ENCODE peak calls at places on chromosomes 11 and 22, in ten cellular contexts. M is brain microvascular endothelial cell; G is mammary epithelial cell; T is OCI-LY7; Y is RWPE1; A is tibial artery; N is IMR-90; Q is WERI-Rb-1; E is caudate nucleus; Z is CD8-positive, alpha-beta T cell. P is an unnamed sample.
A peak's percentile ranks its signal among the peaks of the same experiment; 100 is the strongest.

GRCh38 chr11:111069076-111069475 is 176.4 kb upstream of the POU2AF2 start:
- DNase-seq in N (peak; percentile 81), T (no peak), Y (no peak), Z (no peak), A (no peak), Q (no peak), G (peak; percentile 27), E (no peak), M (peak; percentile 34), P (no peak)

GRCh38 chr11:65891180-65892136 is 985 bp downstream of the CCDC85B start:
- DNase-seq in M (no peak), T (peak; percentile 83), G (no peak), Q (peak; percentile 58), Z (no peak), A (peak; percentile 46), N (no peak), E (no peak), Y (no peak), P (peak; percentile 90)

GRCh38 chr11:66230978-66231377 is 37.5 kb upstream of the RAB1B start:
- DNase-seq in E (no peak), T (no peak), M (no peak), Z (no peak), N (no peak), G (no peak), Y (no peak), Q (no peak), A (no peak), P (no peak)

GRCh38 chr11:122791836-122792235 is 46.5 kb upstream of the CRTAM start:
- DNase-seq in A (peak; percentile 37), Q (no peak), G (no peak), T (no peak), M (peak; percentile 54), N (peak; percentile 78), Y (no peak), Z (no peak), E (no peak), P (no peak)

GRCh38 chr11:206002-206384 is 1.2 kb downstream of the BET1L start:
- DNase-seq in E (no peak), Z (no peak), Q (no peak), T (no peak), N (no peak), A (no peak), M (no peak), Y (no peak), G (no peak), P (no peak)

GRCh38 chr22:37633693-37634504 is 5.6 kb upstream of the SH3BP1 start:
- DNase-seq in Z (peak; percentile 42), Y (no peak), G (no peak), T (peak; percentile 65), M (peak; percentile 76), N (peak; percentile 92), A (peak; percentile 84), E (peak; percentile 69), Q (peak; percentile 71), P (peak; percentile 96)

GRCh38 chr11:103112364-103112763 is 3.1 kb downstream of the DYNC2H1 start:
- DNase-seq in M (no peak), E (no peak), Z (no peak), G (no peak), T (no peak), N (no peak), Q (no peak), Y (no peak), A (no peak), P (no peak)

GRCh38 chr11:28697920-28698827 is 590.0 kb downstream of the METTL15 start:
- DNase-seq in Q (peak; percentile 68), Y (peak; percentile 41), Z (no peak), E (peak; percentile 15), T (peak; percentile 43), G (peak; percentile 20), A (peak; percentile 41), M (peak; percentile 43), N (peak; percentile 61), P (no peak)

GRCh38 chr22:49976439-49977175 is 16.0 kb downstream of the PIM3 start:
- DNase-seq in A (peak; percentile 11), Y (no peak), N (no peak), G (no peak), Q (no peak), Z (no peak), E (no peak), M (no peak), T (peak; percentile 44), P (no peak)

GRCh38 chr11:62611705-62612365 is 740 bp downstream of the EML3 start:
- DNase-seq in E (no peak), M (no peak), A (peak; percentile 55), N (peak; percentile 60), G (peak; percentile 50), Q (peak; percentile 51), T (peak; percentile 26), Y (no peak), Z (no peak), P (peak; percentile 71)

GRCh38 chr22:26553056-26553752 is 36.7 kb downstream of the TPST2 start:
- DNase-seq in M (peak; percentile 80), A (no peak), G (peak; percentile 77), Y (peak; percentile 56), Z (no peak), N (peak; percentile 94), E (no peak), T (peak; percentile 34), Q (no peak), P (no peak)

GRCh38 chr11:43834291-43834690 is 46.3 kb upstream of the ALKBH3 start:
- DNase-seq in N (no peak), Q (no peak), Y (no peak), M (no peak), Z (no peak), G (no peak), E (no peak), A (no peak), T (no peak), P (no peak)

GRCh38 chr11:121590772-121591404 is 138.1 kb upstream of the SORL1-AS1 start:
- DNase-seq in Q (no peak), Z (no peak), E (no peak), N (no peak), T (peak; percentile 61), M (no peak), Y (no peak), A (no peak), G (no peak), P (no peak)

GRCh38 chr11:27379449-27379848 is 16.4 kb upstream of the CCDC34 start:
- DNase-seq in Y (no peak), G (no peak), T (no peak), Q (no peak), M (no peak), N (no peak), A (no peak), E (no peak), Z (no peak), P (no peak)
- H3K27ac ChIP-seq in Y (no peak overlapping the region), G (no peak overlapping the region), T (no peak overlapping the region), Q (no peak overlapping the region), M (no peak overlapping the region), N (no peak overlapping the region), A (no peak overlapping the region), E (no peak overlapping the region), Z (no peak overlapping the region), P (no peak overlapping the region)

DNA sequence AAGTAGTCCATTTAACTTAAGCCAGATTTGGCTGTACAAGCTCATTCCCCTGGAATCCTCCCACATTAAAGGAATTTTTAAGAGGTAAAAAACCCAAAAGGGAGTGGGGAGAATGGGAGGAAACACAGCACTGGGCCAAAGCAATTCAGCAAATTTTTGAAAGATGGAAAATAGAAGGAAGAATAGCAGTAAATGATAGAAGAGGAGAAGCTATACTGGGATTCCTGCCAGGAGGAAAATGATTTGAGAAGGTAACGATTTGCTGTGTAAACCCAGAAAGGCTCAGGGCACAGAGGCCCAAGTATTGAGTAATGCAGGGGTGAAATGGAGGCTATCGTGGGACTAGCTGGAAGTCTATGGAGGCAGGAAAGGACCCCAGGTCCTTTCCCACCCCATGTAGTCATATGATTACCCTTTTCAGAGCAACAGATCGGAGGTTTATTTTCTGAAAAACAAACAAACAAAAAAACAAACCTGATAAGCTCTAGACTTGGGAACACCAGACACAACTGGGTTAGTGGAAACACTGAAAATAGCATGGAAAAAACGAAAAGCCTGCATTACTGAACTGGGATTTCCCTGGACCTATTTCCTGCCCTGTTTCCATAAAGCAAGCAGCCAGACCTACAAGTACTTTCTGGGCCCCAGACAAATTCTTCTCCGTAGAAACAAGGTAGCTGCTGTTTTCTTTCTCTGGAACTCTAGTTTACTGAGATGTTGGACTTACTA is 140.0 kb downstream of the SWAP70 start:
- DNase-seq in Q (no peak), E (no peak), Y (no peak), N (peak; percentile 66), T (no peak), M (peak; percentile 31), A (no peak), G (no peak), Z (no peak), P (no peak)
- H3K27ac ChIP-seq in Q (no peak overlapping the region), E (peak overlapping the region; percentile 49), Y (no peak overlapping the region), N (peak overlapping the region; percentile 95), T (no peak overlapping the region), M (peak overlapping the region; percentile 32), A (peak overlapping the region; percentile 38), G (peak overlapping the region; percentile 89), Z (no peak overlapping the region), P (no peak overlapping the region)

GRCh38 chr22:35354068-35354467 is 26.8 kb upstream of the HMOX1 start:
- DNase-seq in N (no peak), A (no peak), Z (no peak), T (no peak), Q (no peak), M (no peak), E (no peak), G (no peak), Y (no peak), P (no peak)
- H3K27ac ChIP-seq in N (no peak overlapping the region), A (no peak overlapping the region), Z (no peak overlapping the region), T (peak overlapping the region; percentile 95), Q (no peak overlapping the region), M (no peak overlapping the region), E (no peak overlapping the region), G (no peak overlapping the region), Y (no peak overlapping the region), P (no peak overlapping the region)

DNA sequence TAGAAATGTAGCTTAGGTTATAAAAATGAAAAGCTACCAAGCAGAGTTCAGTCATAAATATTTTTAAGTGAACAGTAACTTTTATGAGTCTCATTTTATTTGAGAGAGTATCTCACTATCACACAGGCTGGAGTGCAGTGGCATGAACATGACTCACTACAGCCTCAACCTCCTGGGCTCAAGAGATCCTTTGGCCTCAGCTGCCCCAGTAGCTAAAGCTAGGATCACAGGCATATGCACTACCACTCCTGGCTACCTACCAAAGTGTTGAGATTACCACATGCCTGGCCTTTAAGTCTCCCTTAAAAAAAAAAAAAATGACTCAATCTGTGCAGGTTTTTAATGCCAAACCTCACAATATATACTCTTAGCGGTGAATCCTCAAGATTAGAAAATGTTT is 34.7 kb upstream of the CLNS1A start:
- DNase-seq in T (no peak), Q (no peak), Y (no peak), E (no peak), N (peak; percentile 99), M (peak; percentile 82), A (no peak), G (peak; percentile 38), Z (no peak), P (no peak)
- H3K27ac ChIP-seq in T (no peak overlapping the region), Q (no peak overlapping the region), Y (no peak overlapping the region), E (no peak overlapping the region), N (no peak overlapping the region), M (no peak overlapping the region), A (no peak overlapping the region), G (no peak overlapping the region), Z (no peak overlapping the region), P (no peak overlapping the region)

GRCh38 chr11:64244966-64245365 is 1.8 kb downstream of the PPP1R14B start:
- DNase-seq in E (no peak), Y (no peak), N (no peak), T (no peak), G (no peak), M (no peak), Q (no peak), Z (no peak), A (no peak), P (peak; percentile 57)
- H3K27ac ChIP-seq in E (peak overlapping the region; percentile 21), Y (peak overlapping the region; percentile 98), N (peak overlapping the region; percentile 98), T (peak overlapping the region; percentile 69), G (peak overlapping the region; percentile 77), M (peak overlapping the region; percentile 73), Q (peak overlapping the region; percentile 89), Z (no peak overlapping the region), A (peak overlapping the region; percentile 89), P (peak overlapping the region; percentile 68)

P was measured in left lung.